ENCODE peak calls at places on chromosomes 11 and 22, in six cellular contexts. O, Y, W, K, G and R are unnamed samples.

GRCh38 chr11:122342089-122342749 is 226.2 kb upstream of the BLID start:
- DNase-seq in O (no peak), Y (no peak), W (peak; percentile 25), K (no peak), G (no peak), R (peak; percentile 78)

GRCh38 chr22:37820350-37820749 is 2.8 kb upstream of the GALR3 start:
- DNase-seq in O (no peak), Y (no peak), W (no peak), K (peak; percentile 67), G (no peak), R (no peak)

GRCh38 chr11:131609317-131609716 is 238.9 kb downstream of the NTM start:
- DNase-seq in O (peak; percentile 51), Y (no peak), W (peak; percentile 46), K (peak; percentile 80), G (no peak), R (no peak)

GRCh38 chr11:37449146-37449545 is 851.1 kb upstream of the RAG2 start:
- DNase-seq in O (peak; percentile 8), Y (no peak), W (peak; percentile 68), K (no peak), G (no peak), R (peak; percentile 66)

GRCh38 chr11:132779487-132779886 is 752.8 kb downstream of the OPCML start:
- DNase-seq in O (no peak), Y (no peak), W (peak; percentile 21), K (no peak), G (no peak), R (peak; percentile 2)

GRCh38 chr11:2515401-2516275 is 70.8 kb downstream of the KCNQ1 start:
- DNase-seq in O (no peak), Y (peak; percentile 26), W (no peak), K (peak; percentile 68), G (peak; percentile 51), R (no peak)

GRCh38 chr11:1234771-1235614 is 12.1 kb downstream of the MUC5B start:
- DNase-seq in O (no peak), Y (no peak), W (no peak), K (peak; percentile 92), G (peak; percentile 67), R (no peak)

GRCh38 chr11:26993965-26994446 is at the start of gene FIBIN:
- DNase-seq in O (no peak), Y (no peak), W (peak; percentile 70), K (peak; percentile 75), G (peak; percentile 72), R (peak; percentile 31)

GRCh38 chr11:63985812-63986155 is 454 bp upstream of the OTUB1 start:
- DNase-seq in O (no peak), Y (peak; percentile 84), W (no peak), K (peak; percentile 93), G (peak; percentile 94), R (no peak)

GRCh38 chr22:50072714-50073538 is 12.3 kb downstream of the MLC1 start:
- DNase-seq in O (no peak), Y (no peak), W (no peak), K (peak; percentile 51), G (peak; percentile 45), R (no peak)

GRCh38 chr11:69263736-69264052 is 30.3 kb upstream of the MYEOV start:
- DNase-seq in O (no peak), Y (no peak), W (no peak), K (no peak), G (no peak), R (no peak)

GRCh38 chr22:36486619-36487384 is 5.4 kb upstream of the TXN2 start:
- DNase-seq in O (no peak), Y (peak; percentile 81), W (peak; percentile 68), K (peak; percentile 89), G (no peak), R (peak; percentile 63)

GRCh38 chr11:88478136-88478785 is 140.7 kb upstream of the CTSC start:
- DNase-seq in O (no peak), Y (no peak), W (peak; percentile 17), K (no peak), G (no peak), R (no peak)

GRCh38 chr11:131691558-131692041 is 321.2 kb downstream of the NTM start:
- DNase-seq in O (no peak), Y (no peak), W (peak; percentile 11), K (peak; percentile 96), G (no peak), R (peak; percentile 83)

GRCh38 chr11:120121336-120121735 is 16.6 kb downstream of the TRIM29 start:
- DNase-seq in O (no peak), Y (no peak), W (no peak), K (no peak), G (no peak), R (peak; percentile 92)

GRCh38 chr11:58788355-58789023 is 56.0 kb downstream of the GLYATL2 start:
- DNase-seq in O (no peak), Y (peak; percentile 47), W (peak; percentile 61), K (peak; percentile 37), G (no peak), R (peak; percentile 93)

GRCh38 chr22:49302150-49302460 is 525.6 kb downstream of the BRD1 start:
- DNase-seq in O (no peak), Y (no peak), W (no peak), K (no peak), G (no peak), R (no peak)

GRCh38 chr11:129230006-129230405 is 37.9 kb upstream of the ARHGAP32 start:
- DNase-seq in O (no peak), Y (no peak), W (peak; percentile 12), K (no peak), G (no peak), R (no peak)

DNA sequence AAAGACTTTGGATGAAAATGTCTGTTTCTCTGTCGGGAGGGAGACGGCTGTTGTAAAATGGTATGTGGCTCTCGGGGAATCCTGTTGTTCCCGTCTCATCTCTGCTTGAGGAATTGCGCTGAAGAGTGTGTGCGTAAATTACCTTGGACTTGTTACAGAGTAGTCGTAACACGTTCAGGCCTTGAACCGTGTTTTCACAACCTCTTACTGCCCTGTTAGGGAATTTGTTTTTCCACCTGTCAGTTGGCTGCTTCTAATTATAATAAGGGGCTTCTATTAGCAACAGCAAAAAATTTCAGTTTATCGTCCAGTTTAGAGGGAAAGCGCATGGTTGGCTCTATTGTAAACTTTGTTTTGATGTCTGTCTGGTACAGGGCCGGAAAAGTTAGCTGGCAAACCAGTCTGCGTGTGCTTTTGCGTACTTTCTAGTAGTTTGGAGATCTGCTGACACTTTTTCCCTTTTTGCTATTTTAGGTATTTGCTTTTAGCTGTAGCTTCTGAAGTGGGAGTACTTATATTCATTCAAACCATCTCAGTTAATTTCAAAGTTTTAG is 1.5 kb downstream of the HIPK3 start:
- DNase-seq in O (no peak), Y (no peak), W (peak; percentile 56), K (no peak), G (no peak), R (peak; percentile 78)
- TF ChIP-seq CTCF in O (no peak), Y (no peak), W (no peak), K (no peak), G (no peak), R (no peak)

DNA sequence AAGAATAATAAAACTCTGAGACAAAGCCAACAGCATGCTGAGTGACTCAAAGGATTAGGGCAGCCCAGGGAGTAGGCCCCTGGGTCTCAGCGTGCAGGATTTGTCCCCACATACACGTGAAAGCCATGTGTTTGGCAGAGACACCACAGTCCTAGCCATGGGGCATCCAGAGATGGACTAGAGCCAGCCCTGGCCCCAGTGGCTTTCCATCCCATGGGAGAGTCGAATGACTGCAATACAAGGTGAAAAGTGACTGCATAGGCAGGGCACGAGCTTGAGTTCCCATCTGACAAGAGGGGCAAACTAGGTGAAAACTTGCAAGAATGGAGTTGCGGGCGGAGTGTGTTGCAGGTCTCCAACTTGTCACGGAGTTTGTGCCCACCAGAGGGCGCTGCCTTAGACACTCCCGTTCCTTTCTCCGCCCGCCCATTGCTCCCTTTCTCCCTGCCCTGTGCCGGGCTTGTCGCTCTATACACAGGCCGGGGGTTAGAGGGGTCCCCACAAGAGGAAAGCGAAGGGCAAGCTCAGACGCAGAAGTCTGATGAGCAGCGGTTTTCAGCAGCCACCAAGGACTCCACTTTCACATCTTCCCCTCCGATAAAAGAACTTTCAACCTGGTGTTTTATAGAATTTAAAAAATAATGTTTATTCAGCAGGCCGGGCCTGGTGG is 24.2 kb downstream of the TSKU start:
- DNase-seq in O (peak; percentile 66), Y (peak; percentile 94), W (peak; percentile 69), K (peak; percentile 91), G (peak; percentile 92), R (peak; percentile 80)
- H3K4me3 ChIP-seq in O (peak overlapping the region; percentile 17), Y (no peak overlapping the region), W (no peak overlapping the region), K (peak overlapping the region; percentile 42), G (no peak overlapping the region), R (no peak overlapping the region)

GRCh38 chr11:118694185-118694584 is 14.7 kb upstream of the TREH start:
- DNase-seq in O (no peak), Y (peak; percentile 27), W (no peak), K (no peak), G (no peak), R (no peak)

GRCh38 chr11:118699508-118700220 is 20.2 kb upstream of the TREH start:
- DNase-seq in O (no peak), Y (peak; percentile 76), W (no peak), K (no peak), G (no peak), R (no peak)

GRCh38 chr11:118697346-118697745 is 17.9 kb upstream of the TREH start:
- DNase-seq in O (no peak), Y (no peak), W (no peak), K (no peak), G (no peak), R (no peak)

GRCh38 chr11:118694771-118695170 is 15.3 kb upstream of the TREH start:
- DNase-seq in O (no peak), Y (no peak), W (no peak), K (no peak), G (no peak), R (no peak)

DNA sequence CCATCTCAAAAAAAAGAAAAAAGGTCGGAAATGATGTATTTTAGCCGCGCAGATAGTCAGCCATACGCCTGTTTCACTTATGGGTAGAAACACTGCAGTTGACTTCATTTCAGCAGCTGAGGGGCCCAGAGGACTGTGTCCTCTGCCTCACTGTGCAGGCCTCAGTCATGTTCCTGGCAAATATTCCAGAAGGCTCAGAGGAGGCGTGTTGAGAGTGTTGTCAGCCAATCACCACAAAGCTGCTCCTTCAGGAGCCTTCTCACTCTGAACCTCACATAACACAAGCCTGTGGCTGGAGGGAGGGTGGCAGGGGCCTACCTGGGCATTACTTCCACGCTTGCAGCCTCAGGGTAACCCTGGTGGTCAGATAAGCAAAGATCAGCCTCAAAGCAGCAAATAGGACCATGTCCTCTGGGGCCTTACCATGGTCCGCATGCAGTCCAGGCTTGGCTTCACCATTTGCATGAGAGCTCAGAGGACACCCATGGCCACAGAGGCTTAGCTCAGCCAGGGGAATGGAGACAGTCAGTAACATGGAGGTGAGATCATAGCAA is 17.3 kb upstream of the TREH start:
- DNase-seq in O (no peak), Y (no peak), W (no peak), K (no peak), G (no peak), R (no peak)
- TF ChIP-seq CTCF in O (no peak), Y (no peak), W (no peak), K (no peak), G (no peak), R (no peak)

GRCh38 chr11:75096456-75097172 is at the start of gene OR2AT4:
- DNase-seq in O (no peak), Y (no peak), W (no peak), K (no peak), G (no peak), R (no peak)

GRCh38 chr11:75099635-75100034 is 3.0 kb upstream of the OR2AT4 start:
- DNase-seq in O (no peak), Y (no peak), W (no peak), K (no peak), G (no peak), R (no peak)

GRCh38 chr11:75101424-75102128 is 4.9 kb upstream of the OR2AT4 start:
- DNase-seq in O (no peak), Y (no peak), W (no peak), K (no peak), G (no peak), R (no peak)

GRCh38 chr11:75100314-75100713 is 3.6 kb upstream of the OR2AT4 start:
- DNase-seq in O (no peak), Y (no peak), W (peak; percentile 81), K (peak; percentile 77), G (no peak), R (peak; percentile 72)

GRCh38 chr11:75097173-75097557 is 489 bp upstream of the OR2AT4 start:
- DNase-seq in O (no peak), Y (no peak), W (no peak), K (no peak), G (no peak), R (no peak)
- H3K4me3 ChIP-seq in O (no peak overlapping the region), Y (no peak overlapping the region), W (no peak overlapping the region), K (no peak overlapping the region), G (no peak overlapping the region), R (no peak overlapping the region)